ENCODE peak calls at places on chromosomes 12 and 14, in eight cellular contexts. D is tibial artery; M is psoas muscle; N is heart left ventricle; X is uterus; F is ovary; Y is CD8-positive, alpha-beta T cell; B is endodermal cell. I is an unnamed sample. For H3K4me1, the result is how much of the 10 kb centered on the place peaks cover.

GRCh38 chr14:58131386-58131785 is 20.6 kb downstream of the ARMH4 start:
- DNase-seq in B (peak), X (no peak), D (no peak), F (no peak), N (no peak), Y (no peak), M (no peak), I (no peak)

GRCh38 chr14:95515080-95515489 is 1.4 kb downstream of the SYNE3 start:
- DNase-seq in N (peak), B (peak), X (no peak), F (peak), M (peak), Y (no peak), D (peak), I (no peak)

GRCh38 chr14:51805541-51805940 is 54.9 kb upstream of the GNG2 start:
- DNase-seq in F (no peak), B (peak), D (no peak), M (no peak), Y (no peak), N (no peak), X (no peak), I (no peak)

GRCh38 chr14:82511399-82511798 is 977.7 kb upstream of the SEL1L start:
- DNase-seq in M (no peak), D (no peak), F (no peak), X (no peak), N (no peak), Y (no peak), B (no peak), I (no peak)

GRCh38 chr14:72608391-72609204 is 285.3 kb downstream of the DPF3 start:
- DNase-seq in Y (no peak), X (no peak), D (no peak), N (no peak), F (no peak), M (no peak), B (peak), I (peak)

GRCh38 chr14:104515059-104515810 is 64.3 kb upstream of the C14orf180 start:
- DNase-seq in X (no peak), B (peak), D (no peak), Y (no peak), N (no peak), F (no peak), M (no peak), I (no peak)

GRCh38 chr14:25953532-25954144 is 644.2 kb downstream of the NOVA1 start:
- DNase-seq in X (peak), F (peak), B (no peak), Y (no peak), M (peak), D (peak), N (no peak), I (peak)

GRCh38 chr14:82251434-82251833 is 717.8 kb upstream of the SEL1L start:
- DNase-seq in F (no peak), N (no peak), X (no peak), M (no peak), Y (no peak), B (peak), D (no peak), I (no peak)

GRCh38 chr14:90091393-90091792 is 29.6 kb downstream of the KCNK13 start:
- DNase-seq in X (no peak), N (no peak), Y (no peak), F (no peak), M (no peak), D (no peak), B (no peak), I (no peak)

GRCh38 chr14:76151398-76152332 is at the start of gene GPATCH2L:
- DNase-seq in F (peak), Y (peak), B (peak), M (peak), D (peak), N (peak), X (peak), I (peak)

GRCh38 chr12:117968826-117969659 is at the start of gene KSR2:
- DNase-seq in X (no peak), B (peak), M (peak), D (no peak), F (no peak), N (no peak), Y (peak), I (peak)

GRCh38 chr14:52299692-52300278 is 14.3 kb upstream of the PTGER2 start:
- DNase-seq in X (no peak), B (no peak), F (no peak), M (no peak), N (no peak), Y (no peak), D (no peak), I (peak)

GRCh38 chr12:112801055-112801454 is 9.5 kb downstream of the RPH3A start:
- DNase-seq in D (no peak), X (no peak), M (no peak), Y (no peak), N (no peak), B (no peak), F (no peak), I (no peak)

GRCh38 chr14:65957631-65958205 is 528.5 kb upstream of the CCDC196 start:
- DNase-seq in B (peak), D (no peak), Y (no peak), X (no peak), M (no peak), F (no peak), N (no peak), I (no peak)

GRCh38 chr12:94676011-94676709 is 25.8 kb upstream of the TMCC3 start:
- DNase-seq in N (peak), M (peak), X (peak), F (peak), Y (peak), D (peak), B (peak), I (no peak)

GRCh38 chr14:58647777-58648176 is 10.0 kb downstream of the DACT1 start:
- DNase-seq in X (no peak), B (no peak), Y (no peak), M (no peak), F (no peak), N (no peak), D (no peak), I (no peak)

GRCh38 chr12:113955109-113955970 is 10.8 kb downstream of the RBM19 start:
- DNase-seq in D (no peak), F (no peak), B (peak), N (no peak), X (no peak), Y (no peak), M (no peak), I (peak)

GRCh38 chr14:40188006-40188405 is 755.8 kb upstream of the FBXO33 start:
- DNase-seq in M (no peak), Y (no peak), B (no peak), X (no peak), F (no peak), D (no peak), N (no peak), I (no peak)

GRCh38 chr14:104393199-104393897 is 186.2 kb upstream of the C14orf180 start:
- DNase-seq in N (peak), F (no peak), B (no peak), X (peak), M (no peak), D (no peak), Y (no peak), I (no peak)

GRCh38 chr12:107760207-107760816 is 625 bp downstream of the PRDM4 start:
- DNase-seq in B (peak), N (peak), D (peak), F (peak), Y (peak), X (peak), M (peak), I (peak)

GRCh38 chr14:24367506-24368214 is at the start of gene NFATC4:
- DNase-seq in B (peak), F (peak), X (peak), N (peak), Y (no peak), D (peak), M (peak), I (peak)

GRCh38 chr14:68362841-68363240 is 430.0 kb downstream of the ZFP36L1 start:
- DNase-seq in X (no peak), M (no peak), N (no peak), B (no peak), Y (no peak), D (no peak), F (no peak), I (no peak)

GRCh38 chr14:92754956-92755355 is 6.5 kb upstream of the LGMN start:
- DNase-seq in X (no peak), Y (no peak), M (no peak), D (no peak), B (no peak), N (no peak), F (no peak), I (no peak)

GRCh38 chr12:6295187-6295811 is 15.2 kb upstream of the PLEKHG6 start:
- DNase-seq in B (no peak), X (no peak), N (no peak), M (no peak), D (no peak), F (no peak), Y (no peak), I (peak)

GRCh38 chr12:116188581-116188980 is 88.9 kb downstream of the MED13L start:
- DNase-seq in X (no peak), N (no peak), B (no peak), D (no peak), Y (no peak), M (no peak), F (no peak), I (no peak)

GRCh38 chr12:54161481-54162437 is 27.0 kb downstream of the SMUG1 start:
- DNase-seq in N (no peak), B (no peak), F (no peak), D (no peak), Y (no peak), M (no peak), X (no peak), I (no peak)

GRCh38 chr14:44701563-44702263 is 194.6 kb upstream of the FSCB start:
- DNase-seq in B (no peak), X (no peak), M (no peak), N (no peak), D (no peak), Y (no peak), F (no peak), I (peak)

GRCh38 chr12:88663001-88663400 is 82.7 kb upstream of the KITLG start:
- DNase-seq in D (no peak), X (no peak), N (no peak), F (no peak), Y (no peak), B (no peak), M (no peak), I (no peak)

GRCh38 chr12:53328043-53328435 is 6.6 kb upstream of the AAAS start:
- DNase-seq in X (no peak), B (peak), F (no peak), Y (no peak), N (no peak), D (no peak), M (no peak), I (no peak)

GRCh38 chr14:36019126-36019525 is 157.4 kb downstream of the PTCSC3 start:
- DNase-seq in X (no peak), F (no peak), Y (no peak), B (no peak), D (no peak), M (no peak), N (no peak), I (no peak)

GRCh38 chr14:32934891-32935633 is 3.6 kb upstream of the NPAS3 start:
- DNase-seq in N (peak), B (peak), Y (no peak), D (peak), M (no peak), F (no peak), X (peak), I (no peak)

GRCh38 chr14:103073367-103073875 is 10.6 kb upstream of the LBHD2 start:
- DNase-seq in B (no peak), F (no peak), M (no peak), X (no peak), N (no peak), Y (no peak), D (no peak), I (no peak)

GRCh38 chr14:103073876-103074698 is 9.9 kb upstream of the LBHD2 start:
- DNase-seq in M (no peak), F (no peak), N (peak), D (no peak), B (peak), X (no peak), Y (no peak), I (no peak)

GRCh38 chr14:103071544-103072251 is 12.3 kb upstream of the LBHD2 start:
- DNase-seq in D (no peak), N (peak), X (no peak), M (no peak), F (no peak), Y (no peak), B (no peak), I (no peak)

GRCh38 chr14:103070971-103071542 is 13.0 kb upstream of the LBHD2 start:
- DNase-seq in Y (no peak), M (no peak), D (no peak), N (peak), F (no peak), X (no peak), B (no peak), I (no peak)

GRCh38 chr14:103072595-103073366 is 11.2 kb upstream of the LBHD2 start:
- DNase-seq in M (no peak), D (no peak), X (no peak), Y (no peak), B (peak), F (no peak), N (peak), I (no peak)
- TF ChIP-seq CTCF in M (no peak), D (no peak), X (no peak), Y (no peak), B (no peak), F (no peak), N (no peak), I (no peak)

GRCh38 chr14:100386121-100386520 is 63.0 kb downstream of the SLC25A47 start:
- DNase-seq in N (no peak), F (no peak), Y (no peak), B (no peak), M (no peak), X (no peak), D (no peak), I (no peak)
- H3K4me1 ChIP-seq in N (under half), F (under half), Y (under half), B (under half), M (under half), X (under half), D (under half), I (under half)

DNA sequence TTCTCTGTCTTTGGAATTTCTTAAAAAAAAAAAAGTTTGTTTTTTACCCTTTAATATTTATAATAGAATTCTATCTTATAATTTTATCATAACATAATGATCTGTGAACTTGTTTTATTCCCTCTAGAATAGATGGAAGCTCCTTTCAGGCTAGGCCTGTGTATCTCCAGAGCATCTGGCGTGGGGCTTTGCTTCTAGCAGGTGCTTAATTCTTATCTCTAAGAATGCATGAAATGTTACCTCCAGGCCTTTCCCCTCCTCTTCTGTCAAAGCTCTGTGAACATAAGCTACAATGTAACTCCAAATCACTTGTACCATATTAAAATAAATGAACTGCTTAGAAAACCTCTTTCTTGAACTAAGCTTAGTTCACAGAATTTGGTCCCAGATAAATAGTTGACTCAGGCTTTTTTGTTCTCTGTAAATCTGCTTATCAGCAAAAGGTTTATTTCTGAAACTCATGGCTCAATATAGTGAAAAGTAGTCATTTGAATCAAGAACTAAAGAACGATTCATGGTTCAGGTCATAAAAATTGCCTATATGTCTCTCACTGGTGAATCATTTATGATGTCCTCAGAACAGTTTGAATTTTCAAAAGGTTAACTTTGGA is 407.1 kb downstream of the TRHDE start:
- DNase-seq in D (no peak), Y (no peak), X (no peak), N (no peak), F (no peak), B (peak), M (no peak), I (no peak)
- H3K27ac ChIP-seq in D (no peak), Y (no peak), X (no peak), N (no peak), F (no peak), B (no peak), M (no peak), I (no peak)

DNA sequence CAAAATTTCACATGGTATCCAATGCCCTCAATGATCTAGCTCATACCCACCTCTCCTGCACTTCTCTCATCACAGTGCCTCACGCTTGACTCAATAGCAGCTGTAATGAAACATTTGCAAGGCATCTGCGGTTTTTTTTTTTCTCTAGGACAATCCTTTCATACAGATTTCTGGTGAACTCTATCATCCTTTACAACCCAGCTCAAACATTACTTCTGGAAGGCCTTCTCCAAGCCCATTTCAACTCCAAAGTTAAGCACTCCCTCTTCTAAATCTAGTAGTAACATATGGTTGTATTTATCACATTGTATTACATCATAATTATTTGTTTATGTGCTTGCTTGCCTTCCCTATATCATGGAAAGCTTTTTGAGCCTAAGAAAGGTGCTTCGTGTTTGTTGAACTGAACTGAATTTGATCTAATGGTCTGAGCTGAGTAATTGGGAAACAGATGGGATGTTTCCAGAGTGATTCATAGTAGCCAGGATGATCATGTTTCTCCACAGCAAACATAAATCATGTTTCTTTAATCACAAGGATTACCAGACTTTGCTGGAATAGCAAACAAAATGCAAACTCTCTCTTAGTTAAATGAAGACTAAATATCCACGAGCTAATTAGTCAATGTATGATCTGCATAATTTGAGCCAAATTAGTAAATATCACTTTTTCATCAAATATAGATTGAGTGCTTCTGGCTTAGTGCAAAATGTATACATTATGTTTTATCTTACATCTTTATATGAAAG is 14.3 kb downstream of the CFL2 start:
- DNase-seq in B (no peak), X (no peak), M (no peak), F (no peak), N (no peak), D (no peak), Y (no peak), I (peak)
- TF ChIP-seq CTCF in B (no peak), X (no peak), M (no peak), F (no peak), N (no peak), D (no peak), Y (no peak), I (no peak)

GRCh38 chr12:108782971-108783370 is 51.7 kb upstream of the CORO1C start:
- DNase-seq in Y (no peak), M (no peak), D (no peak), B (no peak), N (no peak), F (no peak), X (no peak), I (no peak)
- H3K4me1 ChIP-seq in Y (under half), M (under half), D (under half), B (under half), N (half or more), F (under half), X (under half), I (under half)

DNA sequence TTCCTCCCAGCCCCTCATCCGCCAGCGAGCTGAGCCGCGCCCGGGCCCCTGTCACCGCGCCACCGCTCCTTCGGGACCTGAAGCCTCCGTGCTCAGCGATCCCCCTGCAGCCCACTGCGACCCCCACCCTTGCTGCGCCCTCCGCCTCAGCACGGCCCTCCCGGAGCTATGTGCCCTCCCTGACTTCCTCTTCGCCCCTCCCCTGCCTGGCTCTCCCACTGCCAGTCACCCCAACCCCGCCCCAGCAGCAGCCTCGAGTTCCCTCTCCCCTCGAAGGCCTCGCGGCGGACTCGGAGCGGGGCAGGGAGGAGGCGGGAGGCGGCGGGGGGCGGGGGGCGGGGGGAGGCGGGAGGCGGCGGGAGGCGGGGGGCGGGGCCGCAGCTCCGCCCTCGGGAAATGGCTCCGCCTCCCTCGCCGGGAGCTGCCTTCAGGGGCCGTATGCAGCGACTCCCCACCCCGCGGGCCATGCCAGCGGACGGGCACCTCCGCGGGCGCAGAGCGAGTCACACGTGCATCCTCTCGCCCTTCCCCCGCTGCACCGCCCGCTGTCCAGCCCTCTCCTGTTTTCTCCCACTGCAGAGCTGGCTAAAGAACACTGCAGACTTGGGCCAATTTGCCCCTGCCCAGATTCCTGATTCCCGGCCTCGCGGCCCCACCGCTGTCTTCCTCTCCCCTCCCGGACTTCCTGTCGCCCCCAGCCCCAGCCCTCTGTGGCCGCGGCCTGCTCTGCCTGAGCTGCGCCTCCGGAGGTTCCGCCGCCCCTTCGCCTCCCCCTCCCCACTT is 29.1 kb upstream of the ADIPOR2 start:
- DNase-seq in N (peak), X (peak), M (peak), B (peak), D (peak), F (peak), Y (peak), I (peak)
- H3K27ac ChIP-seq in N (peak), X (peak), M (peak), B (no peak), D (peak), F (peak), Y (no peak), I (peak)

GRCh38 chr12:76552343-76552938 is 7.1 kb downstream of the OSBPL8 start:
- DNase-seq in N (no peak), Y (no peak), B (no peak), D (no peak), F (no peak), M (no peak), X (no peak), I (no peak)

GRCh38 chr12:76554411-76555225 is 5.0 kb downstream of the OSBPL8 start:
- DNase-seq in N (no peak), F (no peak), Y (no peak), B (no peak), D (no peak), M (no peak), X (no peak), I (no peak)

GRCh38 chr12:76555797-76556196 is 3.8 kb downstream of the OSBPL8 start:
- DNase-seq in Y (no peak), B (no peak), F (no peak), N (no peak), M (no peak), D (no peak), X (no peak), I (no peak)

GRCh38 chr12:76556373-76556772 is 3.2 kb downstream of the OSBPL8 start:
- DNase-seq in N (no peak), B (no peak), D (no peak), Y (no peak), F (no peak), M (no peak), X (no peak), I (no peak)

GRCh38 chr12:76555226-76555767 is 4.3 kb downstream of the OSBPL8 start:
- DNase-seq in F (no peak), Y (no peak), D (no peak), M (no peak), N (no peak), B (no peak), X (no peak), I (no peak)
- TF ChIP-seq CTCF in F (no peak), Y (no peak), D (no peak), M (no peak), N (no peak), B (peak), X (no peak), I (no peak)

I was measured in foreskin keratinocyte.